ENCODE peak calls at places on chromosome 6, in six cellular contexts. B, R, V, N, M and U are unnamed samples.

GRCh38 chr6:43221046-43221773 is 8.1 kb downstream of the DNPH1 start:
- DNase-seq in B (no peak), R (no peak), V (peak), N (no peak), M (peak), U (no peak)

GRCh38 chr6:32244270-32244669 is 20.4 kb upstream of the NOTCH4 start:
- DNase-seq in B (no peak), R (no peak), V (peak), N (no peak), M (peak), U (no peak)

GRCh38 chr6:139602577-139602976 is 228.1 kb upstream of the CITED2 start:
- DNase-seq in B (no peak), R (no peak), V (no peak), N (no peak), M (no peak), U (no peak)

GRCh38 chr6:33620584-33621395 is at the start of gene ITPR3:
- DNase-seq in B (peak), R (peak), V (peak), N (peak), M (peak), U (peak)

GRCh38 chr6:116779569-116780164 is 14.1 kb upstream of the FAM162B start:
- DNase-seq in B (peak), R (peak), V (no peak), N (peak), M (peak), U (peak)

GRCh38 chr6:111824608-111825337 is 48.5 kb downstream of the FYN start:
- DNase-seq in B (no peak), R (peak), V (no peak), N (no peak), M (peak), U (peak)

GRCh38 chr6:26596579-26597388 is at the start of gene ABT1:
- DNase-seq in B (peak), R (peak), V (peak), N (peak), M (peak), U (peak)

GRCh38 chr6:156102129-156102528 is 646.5 kb upstream of the NOX3 start:
- DNase-seq in B (no peak), R (no peak), V (no peak), N (no peak), M (no peak), U (peak)

GRCh38 chr6:71444222-71444621 is 155.6 kb downstream of the OGFRL1 start:
- DNase-seq in B (no peak), R (no peak), V (no peak), N (no peak), M (peak), U (no peak)

GRCh38 chr6:165118736-165119135 is 190.7 kb downstream of the C6orf118 start:
- DNase-seq in B (no peak), R (no peak), V (no peak), N (no peak), M (no peak), U (no peak)

GRCh38 chr6:135604035-135604865 is 106.7 kb upstream of the AHI1 start:
- DNase-seq in B (no peak), R (no peak), V (no peak), N (no peak), M (no peak), U (no peak)

GRCh38 chr6:105868823-105869460 is 217.2 kb upstream of the PRDM1 start:
- DNase-seq in B (no peak), R (no peak), V (no peak), N (no peak), M (no peak), U (no peak)

GRCh38 chr6:10404799-10405524 is 9.9 kb downstream of the TFAP2A start:
- DNase-seq in B (no peak), R (no peak), V (no peak), N (no peak), M (no peak), U (peak)

GRCh38 chr6:157332813-157333212 is 9.5 kb upstream of the TMEM242 start:
- DNase-seq in B (no peak), R (no peak), V (no peak), N (no peak), M (no peak), U (no peak)

DNA sequence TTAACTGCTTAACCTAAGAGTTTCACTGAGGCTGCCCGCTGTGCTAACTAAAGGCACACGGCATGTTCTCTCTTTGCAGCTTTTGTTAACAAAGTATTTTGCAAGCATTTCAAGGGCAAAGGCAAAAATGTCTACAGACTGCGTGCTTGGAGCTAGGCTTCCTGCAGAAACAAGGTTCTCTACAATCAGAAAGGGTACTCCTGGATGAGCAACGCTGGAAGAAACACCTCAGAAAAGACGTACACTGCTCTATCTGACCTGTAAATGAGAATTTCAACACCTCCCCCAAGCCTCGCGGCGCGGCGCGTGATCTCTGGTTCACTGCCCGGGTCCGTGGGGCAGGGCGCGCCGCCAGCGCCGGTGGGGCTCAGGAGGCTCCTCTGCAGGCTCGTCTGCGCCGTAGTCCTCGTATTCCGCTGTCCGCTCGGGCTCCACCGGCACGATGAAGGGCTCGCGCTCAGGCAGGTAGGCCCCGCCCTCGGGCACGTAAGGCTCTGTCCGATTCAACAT is 120.9 kb downstream of the COL12A1 start:
- DNase-seq in B (no peak), R (no peak), V (peak), N (no peak), M (no peak), U (no peak)
- H3K4me3 ChIP-seq in B (no peak), R (no peak), V (peak), N (no peak), M (no peak), U (no peak)

GRCh38 chr6:1129141-1129540 is 182.8 kb upstream of the FOXQ1 start:
- DNase-seq in B (no peak), R (no peak), V (no peak), N (no peak), M (no peak), U (no peak)
- TF ChIP-seq CTCF in B (no peak), R (no peak), V (no peak), N (no peak), M (no peak), U (no peak)

GRCh38 chr6:21479140-21479539 is 114.4 kb upstream of the SOX4 start:
- DNase-seq in B (no peak), R (no peak), V (no peak), N (peak), M (peak), U (no peak)
- H3K4me3 ChIP-seq in B (peak), R (no peak), V (peak), N (no peak), M (no peak), U (no peak)

GRCh38 chr6:46776070-46776752 is 17.0 kb upstream of the MEP1A start:
- DNase-seq in B (no peak), R (no peak), V (no peak), N (no peak), M (no peak), U (no peak)

GRCh38 chr6:46784535-46784934 is 8.7 kb upstream of the MEP1A start:
- DNase-seq in B (no peak), R (no peak), V (no peak), N (no peak), M (no peak), U (no peak)

GRCh38 chr6:46777476-46778346 is 15.5 kb upstream of the MEP1A start:
- DNase-seq in B (no peak), R (no peak), V (no peak), N (no peak), M (no peak), U (no peak)

DNA sequence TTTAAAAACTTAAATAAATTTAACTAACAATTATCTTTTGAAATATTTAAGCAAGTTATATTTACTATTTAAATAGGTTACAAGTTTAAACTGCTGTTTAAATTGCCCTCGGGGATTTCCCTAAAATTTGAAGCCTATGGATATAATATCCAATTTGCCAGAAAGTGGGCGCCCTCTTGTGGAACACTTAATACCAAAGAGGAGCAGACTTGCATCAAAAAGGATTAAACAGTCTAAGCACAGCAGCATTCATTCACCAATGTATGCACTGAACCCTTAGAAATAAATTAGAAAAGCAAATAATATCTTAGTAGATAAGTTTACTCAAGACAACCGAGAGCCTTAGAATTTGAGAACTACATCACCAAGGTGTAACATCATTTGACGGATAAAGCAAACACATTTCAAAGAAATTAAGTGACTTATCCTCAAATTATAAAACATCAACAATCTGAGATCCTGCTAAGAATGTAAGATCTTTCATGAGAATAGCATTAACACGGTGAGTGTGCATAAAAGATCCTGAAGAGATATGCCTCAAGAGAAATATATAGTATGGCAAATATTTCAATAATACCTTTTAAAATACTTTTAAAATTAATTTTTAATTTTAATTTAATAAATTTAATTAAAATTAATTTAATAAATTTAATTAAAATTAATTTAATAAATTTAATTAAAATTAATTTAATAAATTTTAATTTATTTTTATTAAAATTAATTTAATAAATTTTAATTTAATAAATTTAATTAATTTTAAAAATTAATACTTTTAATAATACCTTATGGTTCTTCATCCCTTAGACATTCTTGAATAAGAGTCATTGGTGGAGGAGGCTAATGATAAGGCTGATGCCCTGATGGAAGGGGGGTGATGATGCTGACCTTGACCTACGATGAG is 11.5 kb upstream of the MEP1A start:
- DNase-seq in B (peak), R (peak), V (no peak), N (peak), M (peak), U (peak)
- TF ChIP-seq CTCF in B (peak), R (peak), V (no peak), N (peak), M (peak), U (peak)

GRCh38 chr6:87722831-87723726 is 21.0 kb upstream of the AKIRIN2 start:
- DNase-seq in B (peak), R (peak), V (no peak), N (peak), M (peak), U (peak)
- H3K4me3 ChIP-seq in B (no peak), R (no peak), V (no peak), N (no peak), M (no peak), U (peak)

GRCh38 chr6:152273638-152274037 is 363.5 kb downstream of the SYNE1 start:
- DNase-seq in B (no peak), R (no peak), V (no peak), N (no peak), M (peak), U (no peak)
- TF ChIP-seq CTCF in B (peak), R (no peak), V (no peak), N (no peak), M (no peak), U (no peak)

DNA sequence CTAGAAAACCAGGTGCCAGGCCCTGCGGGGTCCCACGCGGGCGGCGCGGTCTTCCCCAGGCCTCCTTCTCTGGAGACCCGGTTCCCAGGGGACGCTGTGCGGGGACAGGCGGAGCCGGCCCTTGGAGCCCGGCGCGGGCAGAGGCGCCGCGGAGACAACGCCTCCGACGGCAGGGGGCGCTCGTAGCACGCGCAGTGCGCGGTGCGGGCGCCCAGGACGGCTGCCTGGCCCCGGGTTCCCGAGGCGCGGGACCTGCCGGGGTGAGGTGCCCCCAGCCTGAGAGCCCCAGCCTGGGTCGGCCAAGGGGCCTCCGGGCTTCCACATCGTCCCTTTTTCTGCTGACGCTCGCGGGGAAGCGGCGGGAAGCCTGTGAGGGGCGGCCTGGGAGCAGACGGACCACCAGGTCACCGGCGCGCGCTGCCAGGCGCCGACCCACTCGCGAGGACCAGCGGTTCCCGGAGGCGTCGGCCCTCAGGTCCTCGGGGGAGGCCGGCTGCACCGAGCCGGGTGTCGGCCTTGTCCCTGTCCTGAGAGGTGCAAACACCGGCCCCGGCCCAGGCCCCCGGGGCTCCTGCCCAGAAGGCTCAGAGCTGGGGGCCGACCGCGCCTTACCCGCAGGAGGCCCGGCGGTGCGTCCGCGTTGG is 5.2 kb upstream of the FOXC1 start:
- DNase-seq in B (no peak), R (peak), V (peak), N (no peak), M (peak), U (peak)
- H3K4me3 ChIP-seq in B (peak), R (peak), V (peak), N (peak), M (peak), U (peak)

GRCh38 chr6:41706876-41707564 is 28.4 kb downstream of the TFEB start:
- DNase-seq in B (no peak), R (no peak), V (peak), N (no peak), M (peak), U (peak)
- TF ChIP-seq CTCF in B (no peak), R (no peak), V (no peak), N (no peak), M (no peak), U (no peak)

GRCh38 chr6:137950581-137950980 is 83.5 kb downstream of the TNFAIP3 start:
- DNase-seq in B (no peak), R (peak), V (no peak), N (no peak), M (no peak), U (peak)
- H3K4me3 ChIP-seq in B (no peak), R (peak), V (no peak), N (no peak), M (no peak), U (no peak)

GRCh38 chr6:127737009-127737486 is 160.1 kb downstream of the C6orf58 start:
- DNase-seq in B (peak), R (peak), V (no peak), N (peak), M (peak), U (peak)
- TF ChIP-seq CTCF in B (peak), R (peak), V (peak), N (peak), M (peak), U (peak)